ENCODE peak calls at places on chromosomes 4 and X, in eight cellular contexts. M is NT2/D1; R is hepatocyte; E is CD8-positive, alpha-beta T cell; U is Caco-2; O is right cardiac atrium; N is Karpas-422; C is choroid plexus epithelial cell. X is an unnamed sample.

GRCh38 chr4:39044947-39045734 is 12.9 kb upstream of the TMEM156 start:
- DNase-seq in M (no peak), R (no peak), E (no peak), U (no peak), O (peak; percentile 81), N (peak; percentile 70), C (peak; percentile 44), X (no peak)

GRCh38 chr4:84673475-84674230 is 90.7 kb downstream of the CDS1 start:
- DNase-seq in M (no peak), R (no peak), E (no peak), U (no peak), O (no peak), N (no peak), C (peak; percentile 92), X (no peak)

GRCh38 chr4:16225139-16225538 is 1.1 kb downstream of the TAPT1 start:
- DNase-seq in M (no peak), R (no peak), E (no peak), U (no peak), O (no peak), N (peak; percentile 68), C (peak; percentile 58), X (no peak)

GRCh38 chr4:68416591-68416990 is 30.7 kb upstream of the TMPRSS11E start:
- DNase-seq in M (no peak), R (no peak), E (no peak), U (no peak), O (no peak), N (no peak), C (no peak), X (no peak)

GRCh38 chr4:3475713-3476260 is 12.7 kb downstream of the DOK7 start:
- DNase-seq in M (no peak), R (no peak), E (no peak), U (no peak), O (peak; percentile 44), N (no peak), C (no peak), X (no peak)

GRCh38 chr4:168781884-168782283 is 228.2 kb downstream of the CBR4 start:
- DNase-seq in M (no peak), R (no peak), E (no peak), U (no peak), O (no peak), N (no peak), C (no peak), X (no peak)

GRCh38 chrX:154805696-154806091 is 409 bp upstream of the MPP1 start:
- DNase-seq in M (no peak), R (no peak), E (no peak), U (no peak), O (no peak), N (no peak), C (peak; percentile 61), X (no peak)

GRCh38 chrX:114905251-114905650 is 112.2 kb downstream of the IL13RA2 start:
- DNase-seq in M (no peak), R (no peak), E (no peak), U (no peak), O (no peak), N (no peak), C (peak; percentile 12), X (no peak)

GRCh38 chrX:103376979-103377324 is 614 bp downstream of the BEX3 start:
- DNase-seq in M (no peak), R (peak; percentile 46), E (no peak), U (peak; percentile 22), O (peak; percentile 64), N (no peak), C (peak; percentile 37), X (no peak)

GRCh38 chr4:167025651-167026050 is 208.6 kb downstream of the SPOCK3 start:
- DNase-seq in M (no peak), R (peak; percentile 28), E (no peak), U (peak; percentile 38), O (no peak), N (no peak), C (no peak), X (no peak)

GRCh38 chr4:56757270-56757746 is 64.2 kb downstream of the SPINK2 start:
- DNase-seq in M (no peak), R (peak; percentile 66), E (peak; percentile 69), U (no peak), O (no peak), N (no peak), C (peak; percentile 45), X (no peak)

GRCh38 chr4:10047967-10048366 is 26.7 kb upstream of the SLC2A9 start:
- DNase-seq in M (no peak), R (no peak), E (peak; percentile 41), U (no peak), O (no peak), N (no peak), C (no peak), X (no peak)

GRCh38 chr4:3304831-3305609 is 12.2 kb downstream of the RGS12 start:
- DNase-seq in M (no peak), R (peak; percentile 40), E (no peak), U (no peak), O (peak; percentile 80), N (no peak), C (peak; percentile 23), X (no peak)

GRCh38 chr4:15961778-15962510 is 1.0 kb downstream of the FGFBP2 start:
- DNase-seq in M (no peak), R (no peak), E (peak; percentile 64), U (no peak), O (no peak), N (no peak), C (no peak), X (peak; percentile 80)

GRCh38 chr4:20506827-20507226 is 193.4 kb upstream of the PACRGL start:
- DNase-seq in M (no peak), R (no peak), E (no peak), U (no peak), O (no peak), N (no peak), C (peak; percentile 90), X (no peak)

GRCh38 chr4:152462047-152462446 is 73.8 kb downstream of the FBXW7 start:
- DNase-seq in M (no peak), R (no peak), E (no peak), U (no peak), O (no peak), N (no peak), C (no peak), X (no peak)

GRCh38 chr4:108838451-108838850 is 75.6 kb upstream of the ETNPPL start:
- DNase-seq in M (no peak), R (no peak), E (no peak), U (no peak), O (no peak), N (no peak), C (no peak), X (no peak)

GRCh38 chr4:19927381-19927780 is 324.3 kb upstream of the SLIT2 start:
- DNase-seq in M (no peak), R (peak; percentile 43), E (no peak), U (no peak), O (no peak), N (no peak), C (peak; percentile 79), X (no peak)

GRCh38 chrX:104318330-104319009 is 63.7 kb upstream of the ESX1 start:
- DNase-seq in M (peak; percentile 28), R (peak; percentile 48), E (no peak), U (peak; percentile 44), O (no peak), N (no peak), C (peak; percentile 30), X (no peak)

GRCh38 chr4:104826171-104826570 is 320.5 kb upstream of the TET2 start:
- DNase-seq in M (no peak), R (no peak), E (no peak), U (no peak), O (no peak), N (no peak), C (no peak), X (no peak)

GRCh38 chrX:77622233-77622632 is 163.8 kb downstream of the ATRX start:
- DNase-seq in M (no peak), R (no peak), E (no peak), U (no peak), O (no peak), N (no peak), C (peak; percentile 4), X (no peak)

GRCh38 chr4:138252551-138252950 is 10.4 kb upstream of the SLC7A11 start:
- DNase-seq in M (no peak), R (no peak), E (no peak), U (no peak), O (no peak), N (no peak), C (no peak), X (no peak)

GRCh38 chr4:55475394-55476243 is 71.1 kb downstream of the CLOCK start:
- DNase-seq in M (no peak), R (no peak), E (no peak), U (no peak), O (no peak), N (no peak), C (peak; percentile 72), X (no peak)

DNA sequence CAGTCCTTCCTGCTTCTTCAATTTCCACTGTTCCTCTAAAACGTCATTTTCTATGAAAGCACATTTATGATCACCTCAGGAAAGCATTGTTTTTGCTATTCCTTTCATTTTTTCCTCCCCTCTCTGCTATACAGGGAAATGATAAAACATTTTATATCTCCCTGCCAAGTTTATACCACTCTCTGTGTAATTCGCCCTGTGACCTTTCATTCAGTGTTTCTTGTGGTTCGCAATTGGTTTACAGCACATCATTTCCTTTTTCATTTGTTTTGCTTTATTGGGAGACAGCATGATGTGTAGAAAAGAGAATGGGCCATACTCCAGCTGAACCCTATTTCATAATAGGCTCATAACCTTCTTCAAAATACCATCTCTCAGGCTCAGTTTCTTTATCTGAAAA is 99.9 kb upstream of the RAPGEF2 start:
- DNase-seq in M (no peak), R (no peak), E (no peak), U (no peak), O (no peak), N (no peak), C (peak; percentile 90), X (no peak)
- H3K4me3 ChIP-seq in M (no peak overlapping the region), R (no peak overlapping the region), E (no peak overlapping the region), U (no peak overlapping the region), O (no peak overlapping the region), N (no peak overlapping the region), C (no peak overlapping the region), X (no peak overlapping the region)

GRCh38 chrX:74422029-74422352 is 698 bp downstream of the SLC16A2 start:
- DNase-seq in M (no peak), R (no peak), E (no peak), U (no peak), O (no peak), N (no peak), C (no peak), X (no peak)
- H3K4me3 ChIP-seq in M (peak overlapping the region; percentile 72), R (peak overlapping the region; percentile 33), E (no peak overlapping the region), U (no peak overlapping the region), O (peak overlapping the region; percentile 78), N (no peak overlapping the region), C (peak overlapping the region; percentile 61), X (no peak overlapping the region)

DNA sequence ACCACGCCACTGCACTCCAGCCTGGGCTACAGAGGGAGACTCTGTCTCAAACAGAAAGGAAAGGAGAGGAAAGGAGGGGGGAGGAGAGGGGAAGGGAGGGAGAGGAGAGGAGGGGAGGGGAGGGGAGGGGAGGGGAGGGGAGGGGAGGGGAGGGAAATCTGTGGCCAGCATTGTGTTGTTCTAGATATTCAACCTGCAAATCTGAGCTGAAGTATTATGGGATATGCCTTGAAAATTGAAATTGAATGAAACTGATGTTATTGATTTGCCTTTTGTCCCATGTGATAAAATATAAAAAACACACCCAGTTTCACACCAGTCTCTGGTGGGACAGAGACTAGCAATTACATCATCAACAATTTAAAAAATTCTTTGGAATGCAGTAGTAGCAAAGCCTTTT is 1.5 kb downstream of the SMIM31 start:
- DNase-seq in M (no peak), R (no peak), E (no peak), U (no peak), O (no peak), N (no peak), C (no peak), X (no peak)
- H3K4me3 ChIP-seq in M (no peak overlapping the region), R (no peak overlapping the region), E (no peak overlapping the region), U (no peak overlapping the region), O (no peak overlapping the region), N (no peak overlapping the region), C (no peak overlapping the region), X (no peak overlapping the region)

GRCh38 chr4:118033148-118034060 is 882 bp upstream of the NDST3 start:
- DNase-seq in M (peak; percentile 22), R (peak; percentile 67), E (no peak), U (peak; percentile 48), O (peak; percentile 67), N (no peak), C (peak; percentile 39), X (peak; percentile 62)
- H3K4me3 ChIP-seq in M (peak overlapping the region; percentile 59), R (peak overlapping the region; percentile 58), E (no peak overlapping the region), U (peak overlapping the region; percentile 28), O (peak overlapping the region; percentile 45), N (no peak overlapping the region), C (peak overlapping the region; percentile 54), X (peak overlapping the region; percentile 75)

X was measured in Jurkat, Clone E6-1.